ENCODE peak calls at places on chromosomes 1 and 21, in nine cellular contexts. One of them, this sample, is unnamed.

GRCh38 chr1:241848680-241849344 is 808 bp downstream of the EXO1 start:
- DNase-seq in T follicular helper cell: no peak
- DNase-seq in caudate nucleus: no peak
- DNase-seq in left ventricle myocardium inferior: no peak
- DNase-seq in NCI-H2029: no peak
- DNase-seq in stimulated activated CD8-positive, alpha-beta memory T cell treated with anti-CD3 and anti-CD28 coated beads, Interleukin-7, amount 100 ng/mL, for 24 hours: no peak
- DNase-seq in CD8-positive, alpha-beta memory T cell: no peak
- DNase-seq in activated CD4-positive, alpha-beta T cell treated with anti-CD3 and anti-CD28 coated beads, Interleukin-2, amount 50 U/mL, for 24 hours: no peak
- DNase-seq in Kasumi-1: no peak
- DNase-seq in this sample: no peak

GRCh38 chr1:115555446-115555845 is 86.3 kb upstream of the VANGL1 start:
- DNase-seq in T follicular helper cell: no peak
- DNase-seq in caudate nucleus: no peak
- DNase-seq in left ventricle myocardium inferior: no peak
- DNase-seq in NCI-H2029: no peak
- DNase-seq in stimulated activated CD8-positive, alpha-beta memory T cell treated with anti-CD3 and anti-CD28 coated beads, Interleukin-7, amount 100 ng/mL, for 24 hours: no peak
- DNase-seq in CD8-positive, alpha-beta memory T cell: no peak
- DNase-seq in activated CD4-positive, alpha-beta T cell treated with anti-CD3 and anti-CD28 coated beads, Interleukin-2, amount 50 U/mL, for 24 hours: no peak
- DNase-seq in Kasumi-1: no peak
- DNase-seq in this sample: no peak

GRCh38 chr1:6123816-6124215 is 56.3 kb downstream of the CHD5 start:
- DNase-seq in T follicular helper cell: no peak
- DNase-seq in caudate nucleus: no peak
- DNase-seq in left ventricle myocardium inferior: no peak
- DNase-seq in NCI-H2029: no peak
- DNase-seq in stimulated activated CD8-positive, alpha-beta memory T cell treated with anti-CD3 and anti-CD28 coated beads, Interleukin-7, amount 100 ng/mL, for 24 hours: no peak
- DNase-seq in CD8-positive, alpha-beta memory T cell: no peak
- DNase-seq in activated CD4-positive, alpha-beta T cell treated with anti-CD3 and anti-CD28 coated beads, Interleukin-2, amount 50 U/mL, for 24 hours: no peak
- DNase-seq in Kasumi-1: no peak
- DNase-seq in this sample: no peak

GRCh38 chr1:150049926-150050325 is 17.6 kb upstream of the VPS45 start:
- DNase-seq in T follicular helper cell: no peak
- DNase-seq in caudate nucleus: no peak
- DNase-seq in left ventricle myocardium inferior: no peak
- DNase-seq in NCI-H2029: no peak
- DNase-seq in stimulated activated CD8-positive, alpha-beta memory T cell treated with anti-CD3 and anti-CD28 coated beads, Interleukin-7, amount 100 ng/mL, for 24 hours: no peak
- DNase-seq in CD8-positive, alpha-beta memory T cell: no peak
- DNase-seq in activated CD4-positive, alpha-beta T cell treated with anti-CD3 and anti-CD28 coated beads, Interleukin-2, amount 50 U/mL, for 24 hours: no peak
- DNase-seq in Kasumi-1: no peak
- DNase-seq in this sample: no peak

GRCh38 chr21:27269646-27270045 is 302.8 kb upstream of the ADAMTS5 start:
- DNase-seq in T follicular helper cell: no peak
- DNase-seq in caudate nucleus: no peak
- DNase-seq in left ventricle myocardium inferior: no peak
- DNase-seq in NCI-H2029: no peak
- DNase-seq in stimulated activated CD8-positive, alpha-beta memory T cell treated with anti-CD3 and anti-CD28 coated beads, Interleukin-7, amount 100 ng/mL, for 24 hours: no peak
- DNase-seq in CD8-positive, alpha-beta memory T cell: no peak
- DNase-seq in activated CD4-positive, alpha-beta T cell treated with anti-CD3 and anti-CD28 coated beads, Interleukin-2, amount 50 U/mL, for 24 hours: no peak
- DNase-seq in Kasumi-1: peak
- DNase-seq in this sample: no peak

GRCh38 chr1:10728595-10729410 is 67.6 kb downstream of the CASZ1 start:
- DNase-seq in T follicular helper cell: no peak
- DNase-seq in caudate nucleus: no peak
- DNase-seq in left ventricle myocardium inferior: no peak
- DNase-seq in NCI-H2029: no peak
- DNase-seq in stimulated activated CD8-positive, alpha-beta memory T cell treated with anti-CD3 and anti-CD28 coated beads, Interleukin-7, amount 100 ng/mL, for 24 hours: no peak
- DNase-seq in CD8-positive, alpha-beta memory T cell: no peak
- DNase-seq in activated CD4-positive, alpha-beta T cell treated with anti-CD3 and anti-CD28 coated beads, Interleukin-2, amount 50 U/mL, for 24 hours: no peak
- DNase-seq in Kasumi-1: no peak
- DNase-seq in this sample: no peak

GRCh38 chr1:91133240-91133639 is 111.4 kb upstream of the ZNF644 start:
- DNase-seq in T follicular helper cell: no peak
- DNase-seq in caudate nucleus: no peak
- DNase-seq in left ventricle myocardium inferior: no peak
- DNase-seq in NCI-H2029: no peak
- DNase-seq in stimulated activated CD8-positive, alpha-beta memory T cell treated with anti-CD3 and anti-CD28 coated beads, Interleukin-7, amount 100 ng/mL, for 24 hours: no peak
- DNase-seq in CD8-positive, alpha-beta memory T cell: no peak
- DNase-seq in activated CD4-positive, alpha-beta T cell treated with anti-CD3 and anti-CD28 coated beads, Interleukin-2, amount 50 U/mL, for 24 hours: no peak
- DNase-seq in Kasumi-1: no peak
- DNase-seq in this sample: no peak

GRCh38 chr1:92343061-92343460 is 44.2 kb downstream of the RPAP2 start:
- DNase-seq in T follicular helper cell: no peak
- DNase-seq in caudate nucleus: no peak
- DNase-seq in left ventricle myocardium inferior: no peak
- DNase-seq in NCI-H2029: no peak
- DNase-seq in stimulated activated CD8-positive, alpha-beta memory T cell treated with anti-CD3 and anti-CD28 coated beads, Interleukin-7, amount 100 ng/mL, for 24 hours: no peak
- DNase-seq in CD8-positive, alpha-beta memory T cell: no peak
- DNase-seq in activated CD4-positive, alpha-beta T cell treated with anti-CD3 and anti-CD28 coated beads, Interleukin-2, amount 50 U/mL, for 24 hours: no peak
- DNase-seq in Kasumi-1: no peak
- DNase-seq in this sample: no peak

GRCh38 chr1:210754931-210755670 is 378.8 kb downstream of the KCNH1 start:
- DNase-seq in T follicular helper cell: no peak
- DNase-seq in caudate nucleus: no peak
- DNase-seq in left ventricle myocardium inferior: no peak
- DNase-seq in NCI-H2029: peak
- DNase-seq in stimulated activated CD8-positive, alpha-beta memory T cell treated with anti-CD3 and anti-CD28 coated beads, Interleukin-7, amount 100 ng/mL, for 24 hours: no peak
- DNase-seq in CD8-positive, alpha-beta memory T cell: no peak
- DNase-seq in activated CD4-positive, alpha-beta T cell treated with anti-CD3 and anti-CD28 coated beads, Interleukin-2, amount 50 U/mL, for 24 hours: no peak
- DNase-seq in Kasumi-1: no peak
- DNase-seq in this sample: no peak

GRCh38 chr1:233299450-233299849 is 3.9 kb upstream of the PCNX2 start:
- DNase-seq in T follicular helper cell: no peak
- DNase-seq in caudate nucleus: no peak
- DNase-seq in left ventricle myocardium inferior: no peak
- DNase-seq in NCI-H2029: no peak
- DNase-seq in stimulated activated CD8-positive, alpha-beta memory T cell treated with anti-CD3 and anti-CD28 coated beads, Interleukin-7, amount 100 ng/mL, for 24 hours: no peak
- DNase-seq in CD8-positive, alpha-beta memory T cell: no peak
- DNase-seq in activated CD4-positive, alpha-beta T cell treated with anti-CD3 and anti-CD28 coated beads, Interleukin-2, amount 50 U/mL, for 24 hours: no peak
- DNase-seq in Kasumi-1: no peak
- DNase-seq in this sample: no peak

GRCh38 chr1:186482661-186483255 is 21.8 kb upstream of the PDC start:
- DNase-seq in T follicular helper cell: peak
- DNase-seq in caudate nucleus: no peak
- DNase-seq in left ventricle myocardium inferior: peak
- DNase-seq in NCI-H2029: no peak
- DNase-seq in stimulated activated CD8-positive, alpha-beta memory T cell treated with anti-CD3 and anti-CD28 coated beads, Interleukin-7, amount 100 ng/mL, for 24 hours: peak
- DNase-seq in CD8-positive, alpha-beta memory T cell: peak
- DNase-seq in activated CD4-positive, alpha-beta T cell treated with anti-CD3 and anti-CD28 coated beads, Interleukin-2, amount 50 U/mL, for 24 hours: no peak
- DNase-seq in Kasumi-1: peak
- DNase-seq in this sample: peak

GRCh38 chr1:28115267-28115666 is 26.9 kb upstream of the EYA3 start:
- DNase-seq in T follicular helper cell: no peak
- DNase-seq in caudate nucleus: no peak
- DNase-seq in left ventricle myocardium inferior: no peak
- DNase-seq in NCI-H2029: no peak
- DNase-seq in stimulated activated CD8-positive, alpha-beta memory T cell treated with anti-CD3 and anti-CD28 coated beads, Interleukin-7, amount 100 ng/mL, for 24 hours: peak
- DNase-seq in CD8-positive, alpha-beta memory T cell: peak
- DNase-seq in activated CD4-positive, alpha-beta T cell treated with anti-CD3 and anti-CD28 coated beads, Interleukin-2, amount 50 U/mL, for 24 hours: peak
- DNase-seq in Kasumi-1: peak
- DNase-seq in this sample: peak

GRCh38 chr1:228487336-228488106 is at the start of gene RNF187:
- DNase-seq in T follicular helper cell: peak
- DNase-seq in caudate nucleus: no peak
- DNase-seq in left ventricle myocardium inferior: peak
- DNase-seq in NCI-H2029: no peak
- DNase-seq in stimulated activated CD8-positive, alpha-beta memory T cell treated with anti-CD3 and anti-CD28 coated beads, Interleukin-7, amount 100 ng/mL, for 24 hours: peak
- DNase-seq in CD8-positive, alpha-beta memory T cell: no peak
- DNase-seq in activated CD4-positive, alpha-beta T cell treated with anti-CD3 and anti-CD28 coated beads, Interleukin-2, amount 50 U/mL, for 24 hours: no peak
- DNase-seq in Kasumi-1: peak
- DNase-seq in this sample: peak

GRCh38 chr1:223123238-223123976 is 19.6 kb downstream of the TLR5 start:
- DNase-seq in T follicular helper cell: peak
- DNase-seq in caudate nucleus: no peak
- DNase-seq in left ventricle myocardium inferior: peak
- DNase-seq in NCI-H2029: peak
- DNase-seq in stimulated activated CD8-positive, alpha-beta memory T cell treated with anti-CD3 and anti-CD28 coated beads, Interleukin-7, amount 100 ng/mL, for 24 hours: peak
- DNase-seq in CD8-positive, alpha-beta memory T cell: peak
- DNase-seq in activated CD4-positive, alpha-beta T cell treated with anti-CD3 and anti-CD28 coated beads, Interleukin-2, amount 50 U/mL, for 24 hours: peak
- DNase-seq in Kasumi-1: peak
- DNase-seq in this sample: peak

GRCh38 chr1:95388041-95388440 is 154.0 kb downstream of the RWDD3 start:
- DNase-seq in T follicular helper cell: no peak
- DNase-seq in caudate nucleus: no peak
- DNase-seq in left ventricle myocardium inferior: no peak
- DNase-seq in NCI-H2029: peak
- DNase-seq in stimulated activated CD8-positive, alpha-beta memory T cell treated with anti-CD3 and anti-CD28 coated beads, Interleukin-7, amount 100 ng/mL, for 24 hours: no peak
- DNase-seq in CD8-positive, alpha-beta memory T cell: no peak
- DNase-seq in activated CD4-positive, alpha-beta T cell treated with anti-CD3 and anti-CD28 coated beads, Interleukin-2, amount 50 U/mL, for 24 hours: no peak
- DNase-seq in Kasumi-1: no peak
- DNase-seq in this sample: no peak

GRCh38 chr1:77536813-77537212 is 145.6 kb downstream of the ZZZ3 start:
- DNase-seq in T follicular helper cell: no peak
- DNase-seq in caudate nucleus: no peak
- DNase-seq in left ventricle myocardium inferior: no peak
- DNase-seq in NCI-H2029: no peak
- DNase-seq in stimulated activated CD8-positive, alpha-beta memory T cell treated with anti-CD3 and anti-CD28 coated beads, Interleukin-7, amount 100 ng/mL, for 24 hours: no peak
- DNase-seq in CD8-positive, alpha-beta memory T cell: no peak
- DNase-seq in activated CD4-positive, alpha-beta T cell treated with anti-CD3 and anti-CD28 coated beads, Interleukin-2, amount 50 U/mL, for 24 hours: no peak
- DNase-seq in Kasumi-1: no peak
- DNase-seq in this sample: no peak

GRCh38 chr1:158527190-158527815 is 26.9 kb downstream of the OR6Y1 start:
- DNase-seq in T follicular helper cell: no peak
- DNase-seq in caudate nucleus: no peak
- DNase-seq in left ventricle myocardium inferior: no peak
- DNase-seq in NCI-H2029: peak
- DNase-seq in stimulated activated CD8-positive, alpha-beta memory T cell treated with anti-CD3 and anti-CD28 coated beads, Interleukin-7, amount 100 ng/mL, for 24 hours: no peak
- DNase-seq in CD8-positive, alpha-beta memory T cell: no peak
- DNase-seq in activated CD4-positive, alpha-beta T cell treated with anti-CD3 and anti-CD28 coated beads, Interleukin-2, amount 50 U/mL, for 24 hours: no peak
- DNase-seq in Kasumi-1: peak
- DNase-seq in this sample: no peak